ENCODE peak calls at places on chromosomes 6 and 20, in six cellular contexts. W is IMR-90, V is GM23248, N is left ventricle myocardium inferior, G is ovary, B is Panc1. M is an unnamed sample. For H3K4me1, the result is how much of the 10 kb centered on the place peaks cover.

GRCh38 chr6:41674231-41675000 is 36.1 kb downstream of the MDFI start:
- DNase-seq in W (no peak), V (no peak), N (no peak), G (no peak), B (no peak), M (peak)

GRCh38 chr6:68718379-68719073 is 83.4 kb downstream of the ADGRB3 start:
- DNase-seq in W (no peak), V (peak), N (no peak), G (no peak), B (no peak), M (no peak)

GRCh38 chr6:69957990-69958559 is 91.7 kb downstream of the COL19A1 start:
- DNase-seq in W (peak), V (no peak), N (no peak), G (no peak), B (no peak), M (no peak)

GRCh38 chr6:22036267-22036666 is 260.6 kb downstream of the PRL start:
- DNase-seq in W (peak), V (no peak), N (no peak), G (no peak), B (peak), M (no peak)

GRCh38 chr20:50447817-50448216 is 62.4 kb upstream of the PTPN1 start:
- DNase-seq in W (no peak), V (no peak), N (no peak), G (no peak), B (no peak), M (peak)

GRCh38 chr6:140051521-140052455 is 677.3 kb upstream of the CITED2 start:
- DNase-seq in W (peak), V (peak), N (no peak), G (no peak), B (no peak), M (no peak)

GRCh38 chr20:18722381-18722780 is 91.2 kb upstream of the SCP2D1 start:
- DNase-seq in W (peak), V (peak), N (no peak), G (no peak), B (no peak), M (no peak)

GRCh38 chr20:8527998-8528397 is 395.9 kb downstream of the PLCB1 start:
- DNase-seq in W (peak), V (peak), N (no peak), G (no peak), B (no peak), M (no peak)

GRCh38 chr20:3106185-3106584 is 21.7 kb upstream of the AVP start:
- DNase-seq in W (no peak), V (no peak), N (no peak), G (no peak), B (no peak), M (no peak)

GRCh38 chr6:22082278-22082677 is 214.6 kb downstream of the PRL start:
- DNase-seq in W (peak), V (peak), N (no peak), G (no peak), B (no peak), M (no peak)

GRCh38 chr20:1813101-1813529 is 82.1 kb upstream of the SIRPA start:
- DNase-seq in W (peak), V (peak), N (peak), G (no peak), B (no peak), M (peak)

GRCh38 chr20:25058797-25059486 is 1.0 kb upstream of the ACSS1 start:
- DNase-seq in W (peak), V (peak), N (peak), G (peak), B (no peak), M (no peak)

GRCh38 chr20:37571033-37571432 is 43.4 kb upstream of the BLCAP start:
- DNase-seq in W (no peak), V (no peak), N (no peak), G (no peak), B (no peak), M (no peak)

GRCh38 chr6:123745877-123746276 is 57.8 kb upstream of the NKAIN2 start:
- DNase-seq in W (peak), V (peak), N (no peak), G (no peak), B (peak), M (no peak)

GRCh38 chr6:44527191-44527960 is 139.9 kb downstream of the CDC5L start:
- DNase-seq in W (no peak), V (no peak), N (no peak), G (no peak), B (no peak), M (no peak)

GRCh38 chr6:143027058-143027457 is 33.6 kb upstream of the AIG1 start:
- DNase-seq in W (peak), V (peak), N (peak), G (peak), B (no peak), M (peak)

GRCh38 chr6:72032056-72032455 is 145.7 kb downstream of the RIMS1 start:
- DNase-seq in W (no peak), V (peak), N (no peak), G (no peak), B (no peak), M (no peak)

GRCh38 chr6:152642578-152643375 is 5.6 kb upstream of the SYNE1 start:
- DNase-seq in W (peak), V (peak), N (peak), G (peak), B (peak), M (no peak)

GRCh38 chr20:59023616-59024015 is 4.4 kb downstream of the TUBB1 start:
- DNase-seq in W (no peak), V (no peak), N (no peak), G (no peak), B (no peak), M (no peak)

GRCh38 chr6:163335671-163336545 is 78.6 kb upstream of the QKI start:
- DNase-seq in W (peak), V (peak), N (peak), G (peak), B (no peak), M (peak)

GRCh38 chr6:170173416-170173990 is 117.4 kb downstream of the DLL1 start:
- DNase-seq in W (no peak), V (no peak), N (no peak), G (peak), B (no peak), M (peak)

GRCh38 chr6:31194271-31194834 is 23.9 kb upstream of the POU5F1 start:
- DNase-seq in W (no peak), V (no peak), N (no peak), G (no peak), B (no peak), M (no peak)

GRCh38 chr20:63235399-63235983 is at the start of gene BIRC7:
- DNase-seq in W (no peak), V (no peak), N (no peak), G (no peak), B (no peak), M (no peak)

GRCh38 chr6:3991941-3992340 is 87.0 kb downstream of the FAM217A start:
- DNase-seq in W (no peak), V (no peak), N (no peak), G (no peak), B (no peak), M (no peak)

GRCh38 chr6:32882879-32883250 is 28.9 kb downstream of the PSMB9 start:
- DNase-seq in W (peak), V (peak), N (no peak), G (no peak), B (no peak), M (no peak)

GRCh38 chr6:65448806-65449397 is 258.1 kb downstream of the EYS start:
- DNase-seq in W (no peak), V (no peak), N (no peak), G (no peak), B (no peak), M (no peak)

GRCh38 chr6:15243994-15244604 is 1.8 kb upstream of the JARID2 start:
- DNase-seq in W (no peak), V (no peak), N (no peak), G (no peak), B (no peak), M (peak)

GRCh38 chr20:22601361-22602141 is 17.2 kb upstream of the FOXA2 start:
- DNase-seq in W (no peak), V (no peak), N (no peak), G (no peak), B (no peak), M (no peak)

GRCh38 chr20:47701612-47702011 is 83.7 kb downstream of the SULF2 start:
- DNase-seq in W (no peak), V (peak), N (no peak), G (no peak), B (no peak), M (no peak)

GRCh38 chr20:1888796-1889463 is 6.3 kb upstream of the SIRPA start:
- DNase-seq in W (peak), V (peak), N (no peak), G (no peak), B (no peak), M (no peak)

GRCh38 chr6:73774311-73774766 is 78.3 kb downstream of the CD109 start:
- DNase-seq in W (peak), V (peak), N (peak), G (no peak), B (no peak), M (no peak)

GRCh38 chr6:89412071-89413005 is at the start of gene RRAGD:
- DNase-seq in W (no peak), V (peak), N (peak), G (peak), B (no peak), M (peak)

GRCh38 chr6:167573461-167574215 is 248.8 kb downstream of the TTLL2 start:
- DNase-seq in W (no peak), V (no peak), N (no peak), G (peak), B (no peak), M (no peak)

GRCh38 chr6:161829186-161829794 is 555.4 kb upstream of the AGPAT4 start:
- DNase-seq in W (no peak), V (no peak), N (no peak), G (no peak), B (no peak), M (no peak)

GRCh38 chr20:21183722-21184121 is 57.8 kb downstream of the KIZ start:
- DNase-seq in W (peak), V (peak), N (no peak), G (no peak), B (no peak), M (no peak)

GRCh38 chr6:154617175-154617574 is 106.7 kb upstream of the CNKSR3 start:
- DNase-seq in W (peak), V (no peak), N (no peak), G (no peak), B (no peak), M (no peak)

GRCh38 chr6:16399198-16399597 is 160.8 kb downstream of the GMPR start:
- DNase-seq in W (no peak), V (no peak), N (no peak), G (no peak), B (no peak), M (no peak)
- H3K27ac ChIP-seq in W (peak), V (no peak), N (no peak), G (no peak), B (no peak), M (peak)

GRCh38 chr6:46246727-46247126 is 75.9 kb upstream of the ENPP5 start:
- DNase-seq in W (no peak), V (no peak), N (no peak), G (no peak), B (no peak), M (no peak)

GRCh38 chr6:46248143-46248542 is 77.4 kb upstream of the ENPP5 start:
- DNase-seq in W (no peak), V (no peak), N (no peak), G (no peak), B (no peak), M (no peak)

GRCh38 chr6:46244670-46245069 is 73.9 kb upstream of the ENPP5 start:
- DNase-seq in W (no peak), V (no peak), N (no peak), G (no peak), B (no peak), M (no peak)

GRCh38 chr6:46243754-46244153 is 73.0 kb upstream of the ENPP5 start:
- DNase-seq in W (no peak), V (no peak), N (peak), G (no peak), B (no peak), M (no peak)

DNA sequence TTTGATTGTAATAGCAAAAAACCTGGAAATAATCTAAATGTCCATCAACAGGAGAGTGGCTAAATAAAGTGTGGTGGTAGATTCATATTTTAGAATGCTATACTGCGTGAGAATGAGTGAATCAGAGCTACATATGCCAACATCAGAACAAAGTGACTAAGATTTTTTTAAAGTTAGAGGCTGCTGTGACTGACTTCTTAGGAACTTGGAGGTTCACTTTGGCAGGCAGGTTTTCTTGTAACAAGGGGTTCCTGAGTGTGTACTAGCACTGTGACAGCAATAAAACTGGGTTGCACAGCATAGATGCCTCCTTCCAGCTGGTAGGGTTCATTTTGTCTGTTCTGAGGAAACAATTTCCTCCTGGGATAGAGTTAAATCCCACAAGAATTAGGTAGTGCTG is 75.3 kb upstream of the ENPP5 start:
- DNase-seq in W (no peak), V (peak), N (no peak), G (no peak), B (no peak), M (no peak)
- H3K4me1 ChIP-seq in W (under half), V (under half), N (half or more), G (under half), B (under half), M (under half)

DNA sequence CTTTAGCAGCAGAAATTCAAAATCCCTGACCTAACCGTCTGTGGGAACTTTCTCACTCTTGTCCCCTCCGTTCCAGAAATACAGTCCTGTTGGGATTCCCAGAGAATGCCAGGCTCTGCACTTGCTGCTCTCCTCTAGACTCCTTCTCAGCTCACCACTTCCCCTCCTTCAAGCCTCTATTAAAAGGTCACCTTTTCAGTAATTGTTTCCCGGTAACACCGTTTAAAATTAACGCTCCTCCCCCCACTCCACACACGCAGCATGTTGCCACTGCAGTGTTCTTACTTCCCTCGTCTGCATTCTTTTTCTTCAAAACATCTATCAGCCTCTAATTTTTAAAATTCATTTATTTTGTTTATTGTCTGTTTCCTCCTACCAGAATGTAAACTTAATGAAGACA is 48.6 kb upstream of the LGSN start:
- DNase-seq in W (no peak), V (no peak), N (no peak), G (no peak), B (no peak), M (no peak)
- H3K27ac ChIP-seq in W (no peak), V (no peak), N (no peak), G (no peak), B (no peak), M (no peak)

GRCh38 chr6:87793340-87793739 is 91.3 kb upstream of the AKIRIN2 start:
- DNase-seq in W (no peak), V (no peak), N (no peak), G (no peak), B (no peak), M (no peak)
- H3K4me1 ChIP-seq in W (under half), V (under half), N (under half), G (under half), B (under half), M (under half)

M was measured in aorta.